ENCODE peak calls at places on chromosomes 5 and 9, in four cellular contexts. O, A, X and B are unnamed samples.

GRCh38 chr5:65440456-65440855 is 41.3 kb downstream of the ADAMTS6 start:
- DNase-seq in O (no peak), A (no peak), X (no peak), B (no peak)

GRCh38 chr5:32083981-32084430 is 90.1 kb downstream of the GOLPH3 start:
- DNase-seq in O (no peak), A (peak; percentile 12), X (no peak), B (no peak)

GRCh38 chr9:63817622-63818518 is 1467.1 kb downstream of the FOXD4L5 start:
- DNase-seq in O (peak; percentile 27), A (peak; percentile 10), X (peak; percentile 92), B (no peak)

GRCh38 chr5:133110709-133111108 is 58.9 kb downstream of the HSPA4 start:
- DNase-seq in O (no peak), A (no peak), X (no peak), B (no peak)

GRCh38 chr9:7691909-7692308 is 107.7 kb downstream of the DMAC1 start:
- DNase-seq in O (no peak), A (no peak), X (no peak), B (no peak)

GRCh38 chr5:133713746-133714145 is 101.4 kb upstream of the FSTL4 start:
- DNase-seq in O (no peak), A (no peak), X (no peak), B (no peak)

GRCh38 chr9:135077497-135078200 is 9.8 kb upstream of the OLFM1 start:
- DNase-seq in O (peak; percentile 91), A (no peak), X (no peak), B (no peak)

GRCh38 chr5:143879646-143880045 is 67.7 kb downstream of the HMHB1 start:
- DNase-seq in O (no peak), A (peak; percentile 5), X (no peak), B (no peak)

GRCh38 chr9:7974335-7975005 is 174.9 kb upstream of the DMAC1 start:
- DNase-seq in O (no peak), A (no peak), X (no peak), B (no peak)

GRCh38 chr5:50595199-50595598 is 71.2 kb upstream of the PARP8 start:
- DNase-seq in O (no peak), A (no peak), X (no peak), B (peak; percentile 52)

GRCh38 chr5:135433626-135434426 is 13.3 kb downstream of the DCANP1 start:
- DNase-seq in O (no peak), A (peak; percentile 58), X (no peak), B (no peak)

GRCh38 chr9:8428389-8428788 is 628.8 kb upstream of the DMAC1 start:
- DNase-seq in O (no peak), A (no peak), X (no peak), B (no peak)

GRCh38 chr9:101480386-101480785 is 44.8 kb upstream of the ALDOB start:
- DNase-seq in O (no peak), A (no peak), X (no peak), B (no peak)

GRCh38 chr5:180198208-180198607 is 10.8 kb downstream of the RASGEF1C start:
- DNase-seq in O (no peak), A (no peak), X (no peak), B (no peak)

GRCh38 chr9:109903515-109904138 is 123.6 kb downstream of the PALM2AKAP2 start:
- DNase-seq in O (peak; percentile 79), A (peak; percentile 71), X (no peak), B (peak; percentile 72)

GRCh38 chr9:135809166-135809565 is 98.2 kb downstream of the CAMSAP1 start:
- DNase-seq in O (no peak), A (no peak), X (no peak), B (no peak)

GRCh38 chr5:10812218-10812617 is 51.2 kb upstream of the DAP start:
- DNase-seq in O (no peak), A (no peak), X (no peak), B (no peak)

GRCh38 chr9:92278117-92278516 is 15.4 kb downstream of the IARS1 start:
- DNase-seq in O (no peak), A (no peak), X (no peak), B (no peak)

GRCh38 chr9:135989157-135989556 is 28.0 kb upstream of the UBAC1 start:
- DNase-seq in O (no peak), A (no peak), X (peak; percentile 58), B (no peak)

GRCh38 chr9:113620377-113621161 is 157.0 kb downstream of the RGS3 start:
- DNase-seq in O (peak; percentile 70), A (peak; percentile 77), X (no peak), B (peak; percentile 91)